ENCODE peak calls at places on chromosomes 3 and 15, in five cellular contexts. V is RWPE2, R is GM13977, G is A549, F is cardiac fibroblast. W is an unnamed sample.
A peak's percentile ranks its signal among the peaks of the same experiment; 100 is the strongest.

GRCh38 chr15:84654689-84655453 is 788 bp upstream of the WDR73 start:
- DNase-seq in G (peak; percentile 73), R (peak; percentile 75), V (peak; percentile 84), F (peak; percentile 82), W (peak; percentile 82)

GRCh38 chr15:81524496-81524895 is 150.5 kb upstream of the TMC3 start:
- DNase-seq in G (no peak), F (no peak), R (no peak), V (no peak), W (no peak)

GRCh38 chr15:79989682-79990081 is 18.7 kb upstream of the BCL2A1 start:
- DNase-seq in G (no peak), F (peak; percentile 38), R (no peak), V (no peak), W (no peak)

GRCh38 chr15:74010929-74011540 is 16.5 kb downstream of the PML start:
- DNase-seq in R (no peak), V (no peak), G (no peak), F (peak; percentile 79), W (no peak)

GRCh38 chr3:32301426-32301825 is 62.9 kb downstream of the CMTM8 start:
- DNase-seq in R (no peak), V (no peak), G (no peak), F (no peak), W (no peak)

GRCh38 chr3:54698059-54698458 is 229.8 kb downstream of the LRTM1 start:
- DNase-seq in R (no peak), V (no peak), G (no peak), F (no peak), W (no peak)

GRCh38 chr3:169966951-169967915 is 626 bp downstream of the SEC62 start:
- DNase-seq in F (peak; percentile 60), G (peak; percentile 33), V (no peak), R (peak; percentile 51), W (peak; percentile 45)

GRCh38 chr3:10485806-10486205 is 19.6 kb downstream of the ATP2B2 start:
- DNase-seq in R (no peak), F (no peak), G (no peak), V (no peak), W (no peak)

GRCh38 chr3:65398953-65399352 is 639.8 kb downstream of the MAGI1 start:
- DNase-seq in V (no peak), G (no peak), F (peak; percentile 17), R (no peak), W (no peak)

GRCh38 chr15:35499723-35500122 is 46.2 kb downstream of the DPH6 start:
- DNase-seq in R (no peak), V (no peak), G (no peak), F (no peak), W (no peak)

GRCh38 chr3:120180731-120181412 is 86.6 kb upstream of the GSK3B start:
- DNase-seq in F (no peak), V (no peak), G (no peak), R (no peak), W (peak; percentile 13)

GRCh38 chr15:31235298-31236183 is 91.1 kb upstream of the KLF13 start:
- DNase-seq in V (peak; percentile 69), F (peak; percentile 37), R (no peak), G (no peak), W (no peak)

GRCh38 chr15:74817370-74817737 is 4.7 kb downstream of the LMAN1L start:
- DNase-seq in F (peak; percentile 30), G (no peak), R (no peak), V (no peak), W (no peak)

GRCh38 chr3:36944012-36944640 is 728 bp downstream of the TRANK1 start:
- DNase-seq in G (peak; percentile 44), R (peak; percentile 74), V (peak; percentile 60), F (peak; percentile 60), W (peak; percentile 50)
- TF ChIP-seq CTCF in G (no peak), R (no peak), V (no peak), F (no peak), W (no peak)

GRCh38 chr3:25843332-25843731 is 53.4 kb downstream of the OXSM start:
- DNase-seq in F (peak; percentile 44), V (no peak), R (no peak), G (no peak), W (no peak)
- TF ChIP-seq CTCF in F (peak; percentile 1), V (peak; percentile 51), R (no peak), G (peak; percentile 57), W (no peak)

GRCh38 chr3:121883507-121883906 is 10.7 kb upstream of the SLC15A2 start:
- DNase-seq in F (peak; percentile 43), V (no peak), G (peak; percentile 22), R (peak; percentile 12), W (no peak)
- TF ChIP-seq CTCF in F (peak; percentile 7), V (peak; percentile 65), G (no peak), R (peak; percentile 27), W (peak; percentile 1)

DNA sequence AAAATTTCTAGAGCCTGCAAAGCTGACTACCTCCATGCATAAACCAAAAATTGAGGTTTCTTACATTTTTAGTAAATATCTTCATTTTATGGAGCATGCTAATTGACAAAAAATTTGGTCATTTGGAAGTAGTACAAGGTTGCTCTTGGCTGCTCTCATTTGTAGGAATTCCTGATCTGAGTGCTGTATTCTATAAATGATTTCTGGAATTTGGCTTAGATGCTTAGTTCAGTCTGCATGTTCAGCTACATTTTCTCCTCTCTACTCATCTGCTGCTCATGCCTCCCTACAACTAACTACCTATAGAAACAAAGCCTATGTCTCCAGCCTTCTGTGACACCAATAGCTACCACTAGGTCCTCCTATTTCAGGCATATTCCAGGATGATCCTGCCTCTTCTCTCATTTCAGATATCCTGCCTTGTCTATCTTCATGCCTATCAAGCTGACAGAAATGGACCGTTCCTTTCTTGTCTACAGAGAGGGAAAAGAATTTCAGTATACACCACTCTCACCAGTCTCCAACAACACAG is 901.1 kb downstream of the TBL1XR1 start:
- DNase-seq in F (no peak), V (no peak), G (no peak), R (no peak), W (no peak)
- TF ChIP-seq CTCF in F (no peak), V (no peak), G (no peak), R (no peak), W (no peak)

GRCh38 chr3:135238866-135239434 is 443.9 kb downstream of the EPHB1 start:
- DNase-seq in R (no peak), G (no peak), F (no peak), V (no peak), W (no peak)

GRCh38 chr3:135238201-135238600 is 443.1 kb downstream of the EPHB1 start:
- DNase-seq in R (no peak), F (no peak), G (no peak), V (no peak), W (no peak)

GRCh38 chr3:135239485-135239884 is 444.4 kb downstream of the EPHB1 start:
- DNase-seq in R (no peak), V (no peak), G (no peak), F (no peak), W (no peak)

GRCh38 chr3:135235541-135235940 is 440.5 kb downstream of the EPHB1 start:
- DNase-seq in G (no peak), F (no peak), R (no peak), V (no peak), W (no peak)

GRCh38 chr3:135237371-135237770 is 442.3 kb downstream of the EPHB1 start:
- DNase-seq in G (no peak), R (no peak), F (no peak), V (no peak), W (no peak)
- TF ChIP-seq CTCF in G (no peak), R (no peak), F (no peak), V (no peak), W (no peak)

DNA sequence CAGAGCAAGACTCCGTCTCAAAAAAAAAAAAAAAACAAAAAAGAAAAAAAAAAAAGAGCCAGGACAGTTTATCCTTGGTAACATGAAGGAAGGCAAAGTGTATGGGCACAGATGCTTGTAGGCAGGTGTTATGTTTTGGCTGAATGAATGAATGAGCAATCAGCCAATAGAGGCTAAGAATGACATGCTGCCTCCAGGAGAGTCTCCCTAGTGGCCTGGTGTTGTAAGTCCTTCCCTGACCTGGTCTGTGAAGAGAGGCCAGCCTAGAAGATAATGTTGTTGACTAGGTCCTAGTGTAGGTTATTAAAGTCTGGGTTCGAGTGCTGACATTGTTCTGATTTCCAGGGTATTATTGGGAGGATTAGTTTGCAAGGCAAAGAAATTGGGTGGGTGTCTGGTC is 24.9 kb downstream of the GYG1 start:
- DNase-seq in V (no peak), R (no peak), F (no peak), G (no peak), W (no peak)
- TF ChIP-seq CTCF in V (no peak), R (no peak), F (peak; percentile 14), G (no peak), W (no peak)

GRCh38 chr3:122916084-122916483 is 111.5 kb downstream of the SEMA5B start:
- DNase-seq in G (no peak), V (no peak), F (no peak), R (peak; percentile 17), W (no peak)

GRCh38 chr3:122918576-122919290 is 108.8 kb downstream of the SEMA5B start:
- DNase-seq in G (no peak), V (no peak), R (no peak), F (peak; percentile 10), W (no peak)

GRCh38 chr3:122915300-122916055 is 112.1 kb downstream of the SEMA5B start:
- DNase-seq in V (no peak), G (no peak), R (peak; percentile 12), F (no peak), W (no peak)

GRCh38 chr3:122919291-122919610 is 108.3 kb downstream of the SEMA5B start:
- DNase-seq in R (no peak), G (no peak), V (no peak), F (no peak), W (no peak)

GRCh38 chr3:122916580-122916979 is 111.0 kb downstream of the SEMA5B start:
- DNase-seq in F (no peak), R (peak; percentile 70), G (no peak), V (no peak), W (no peak)
- TF ChIP-seq CTCF in F (no peak), R (no peak), G (no peak), V (no peak), W (no peak)

DNA sequence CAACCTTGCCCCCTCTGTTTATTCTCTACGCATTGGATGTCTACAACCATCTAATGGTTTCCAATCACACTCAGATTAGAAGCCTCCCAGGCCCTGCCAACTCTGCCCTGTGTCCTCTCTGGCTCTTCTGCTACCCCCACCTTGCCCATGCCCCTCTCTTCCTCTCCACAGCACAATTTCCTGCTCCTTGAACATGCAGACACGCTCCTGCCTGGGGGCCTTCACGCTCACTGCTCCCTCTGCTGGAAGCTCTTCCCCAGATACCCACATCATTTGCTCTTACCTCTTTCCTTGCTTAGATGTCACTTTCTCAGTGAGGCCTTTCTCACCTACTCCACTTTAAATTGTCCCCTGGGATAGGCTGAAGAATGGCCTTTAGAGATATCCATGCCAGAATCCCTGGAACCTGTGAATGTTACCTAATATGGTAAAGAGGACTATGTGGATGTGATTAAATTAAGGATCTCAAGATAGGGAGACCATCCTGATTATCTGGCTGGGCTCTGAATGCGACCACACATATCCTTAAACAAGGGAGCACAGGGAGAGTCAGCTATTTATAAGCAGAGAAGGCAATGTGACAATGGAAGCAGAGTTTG is 9.9 kb downstream of the KY start:
- DNase-seq in R (peak; percentile 52), F (peak; percentile 59), G (peak; percentile 14), V (no peak), W (no peak)
- TF ChIP-seq CTCF in R (peak; percentile 37), F (peak; percentile 69), G (peak; percentile 27), V (peak; percentile 45), W (no peak)

W was measured in lung.